ENCODE peak calls at places on chromosomes 2 and 18, in four cellular contexts. One of them, this sample, is unnamed.

GRCh38 chr2:164839914-164840457 is 1.6 kb downstream of the COBLL1 start:
- DNase-seq in A549: no peak
- DNase-seq in tibial artery: peak
- DNase-seq in brain microvascular endothelial cell: peak
- DNase-seq in this sample: no peak

GRCh38 chr18:7666195-7666776 is 99.2 kb downstream of the PTPRM start:
- DNase-seq in A549: no peak
- DNase-seq in tibial artery: no peak
- DNase-seq in brain microvascular endothelial cell: no peak
- DNase-seq in this sample: no peak

GRCh38 chr2:108919571-108920373 is 69.2 kb downstream of the EDAR start:
- DNase-seq in A549: no peak
- DNase-seq in tibial artery: no peak
- DNase-seq in brain microvascular endothelial cell: no peak
- DNase-seq in this sample: no peak

GRCh38 chr2:86249176-86249842 is 50.1 kb downstream of the MRPL35 start:
- DNase-seq in A549: peak
- DNase-seq in tibial artery: peak
- DNase-seq in brain microvascular endothelial cell: peak
- DNase-seq in this sample: no peak

GRCh38 chr2:163345795-163346573 is 389.8 kb downstream of the FIGN start:
- DNase-seq in A549: peak
- DNase-seq in tibial artery: no peak
- DNase-seq in brain microvascular endothelial cell: peak
- DNase-seq in this sample: no peak

GRCh38 chr18:35835366-35835765 is 137.1 kb upstream of the RMP24 start:
- DNase-seq in A549: no peak
- DNase-seq in tibial artery: no peak
- DNase-seq in brain microvascular endothelial cell: no peak
- DNase-seq in this sample: no peak

GRCh38 chr2:210584834-210585233 is 28.4 kb downstream of the CPS1 start:
- DNase-seq in A549: peak
- DNase-seq in tibial artery: no peak
- DNase-seq in brain microvascular endothelial cell: peak
- DNase-seq in this sample: no peak

GRCh38 chr2:117997872-117998454 is 15.9 kb downstream of the CCDC93 start:
- DNase-seq in A549: no peak
- DNase-seq in tibial artery: no peak
- DNase-seq in brain microvascular endothelial cell: no peak
- DNase-seq in this sample: no peak

GRCh38 chr2:122138561-122138960 is 383.1 kb downstream of the TSN start:
- DNase-seq in A549: no peak
- DNase-seq in tibial artery: no peak
- DNase-seq in brain microvascular endothelial cell: no peak
- DNase-seq in this sample: no peak

GRCh38 chr18:46156124-46156745 is 52.0 kb downstream of the HAUS1 start:
- DNase-seq in A549: no peak
- DNase-seq in tibial artery: no peak
- DNase-seq in brain microvascular endothelial cell: no peak
- DNase-seq in this sample: no peak

GRCh38 chr2:148899638-148900318 is 24.8 kb downstream of the KIF5C start:
- DNase-seq in A549: no peak
- DNase-seq in tibial artery: no peak
- DNase-seq in brain microvascular endothelial cell: no peak
- DNase-seq in this sample: no peak

GRCh38 chr2:26251893-26252292 is 7.2 kb downstream of the HADHB start:
- DNase-seq in A549: no peak
- DNase-seq in tibial artery: no peak
- DNase-seq in brain microvascular endothelial cell: no peak
- DNase-seq in this sample: no peak

GRCh38 chr2:29130295-29130694 is 15.1 kb downstream of the CLIP4 start:
- DNase-seq in A549: peak
- DNase-seq in tibial artery: no peak
- DNase-seq in brain microvascular endothelial cell: peak
- DNase-seq in this sample: no peak

GRCh38 chr2:192469612-192470011 is 274.9 kb upstream of the TMEFF2 start:
- DNase-seq in A549: no peak
- DNase-seq in tibial artery: no peak
- DNase-seq in brain microvascular endothelial cell: no peak
- DNase-seq in this sample: no peak

GRCh38 chr2:129798626-129799025 is 180.8 kb upstream of the RAB6C start:
- DNase-seq in A549: no peak
- DNase-seq in tibial artery: no peak
- DNase-seq in brain microvascular endothelial cell: no peak
- DNase-seq in this sample: no peak

GRCh38 chr18:35524236-35524635 is 26.5 kb upstream of the INO80C start:
- DNase-seq in A549: no peak
- DNase-seq in tibial artery: peak
- DNase-seq in brain microvascular endothelial cell: no peak
- DNase-seq in this sample: no peak

GRCh38 chr2:3387011-3387410 is 7.5 kb downstream of the TRAPPC12 start:
- DNase-seq in A549: no peak
- DNase-seq in tibial artery: no peak
- DNase-seq in brain microvascular endothelial cell: peak
- DNase-seq in this sample: no peak

GRCh38 chr18:50870138-50870845 is 8.6 kb upstream of the ME2 start:
- DNase-seq in A549: peak
- DNase-seq in tibial artery: no peak
- DNase-seq in brain microvascular endothelial cell: peak
- DNase-seq in this sample: no peak

GRCh38 chr2:110727923-110728322 is 4.5 kb upstream of the ACOXL start:
- DNase-seq in A549: no peak
- DNase-seq in tibial artery: no peak
- DNase-seq in brain microvascular endothelial cell: no peak
- DNase-seq in this sample: no peak

GRCh38 chr2:234257859-234258561 is 207.5 kb downstream of the SPP2 start:
- DNase-seq in A549: peak
- DNase-seq in tibial artery: peak
- DNase-seq in brain microvascular endothelial cell: peak
- DNase-seq in this sample: no peak

GRCh38 chr2:75519843-75520242 is 40.9 kb downstream of the EVA1A start:
- DNase-seq in A549: no peak
- DNase-seq in tibial artery: no peak
- DNase-seq in brain microvascular endothelial cell: no peak
- DNase-seq in this sample: no peak

GRCh38 chr2:3594493-3595281 is at the start of gene COLEC11:
- DNase-seq in A549: no peak
- DNase-seq in tibial artery: peak
- DNase-seq in brain microvascular endothelial cell: peak
- DNase-seq in this sample: peak

GRCh38 chr2:174615951-174616436 is 18.4 kb upstream of the WIPF1 start:
- DNase-seq in A549: peak
- DNase-seq in tibial artery: peak
- DNase-seq in brain microvascular endothelial cell: peak
- DNase-seq in this sample: no peak

GRCh38 chr2:45302011-45302325 is 292.7 kb upstream of the SIX2 start:
- DNase-seq in A549: no peak
- DNase-seq in tibial artery: no peak
- DNase-seq in brain microvascular endothelial cell: no peak
- DNase-seq in this sample: no peak

GRCh38 chr18:49723648-49724180 is 89.6 kb downstream of the ACAA2 start:
- DNase-seq in A549: peak
- DNase-seq in tibial artery: no peak
- DNase-seq in brain microvascular endothelial cell: peak
- DNase-seq in this sample: no peak

GRCh38 chr18:39460136-39460535 is 1894.5 kb upstream of the CELF4 start:
- DNase-seq in A549: no peak
- DNase-seq in tibial artery: no peak
- DNase-seq in brain microvascular endothelial cell: no peak
- DNase-seq in this sample: no peak

GRCh38 chr2:200239216-200239615 is 67.3 kb upstream of the SPATS2L start:
- DNase-seq in A549: no peak
- DNase-seq in tibial artery: no peak
- DNase-seq in brain microvascular endothelial cell: peak
- DNase-seq in this sample: no peak

GRCh38 chr2:203840816-203841215 is 26.8 kb upstream of the CTLA4 start:
- DNase-seq in A549: no peak
- DNase-seq in tibial artery: no peak
- DNase-seq in brain microvascular endothelial cell: no peak
- DNase-seq in this sample: no peak

GRCh38 chr2:62197609-62198236 is 1.8 kb downstream of the B3GNT2 start:
- DNase-seq in A549: no peak
- DNase-seq in tibial artery: no peak
- DNase-seq in brain microvascular endothelial cell: no peak
- DNase-seq in this sample: no peak

GRCh38 chr2:29452036-29452435 is 336.8 kb downstream of the CLIP4 start:
- DNase-seq in A549: no peak
- DNase-seq in tibial artery: no peak
- DNase-seq in brain microvascular endothelial cell: no peak
- DNase-seq in this sample: no peak

GRCh38 chr18:76687271-76688006 is 134.9 kb upstream of the ZNF236 start:
- DNase-seq in A549: no peak
- DNase-seq in tibial artery: no peak
- DNase-seq in brain microvascular endothelial cell: peak
- DNase-seq in this sample: no peak

GRCh38 chr2:106885981-106886915 is at the start of gene ST6GAL2:
- DNase-seq in A549: peak
- DNase-seq in tibial artery: peak
- DNase-seq in brain microvascular endothelial cell: no peak
- DNase-seq in this sample: no peak

DNA sequence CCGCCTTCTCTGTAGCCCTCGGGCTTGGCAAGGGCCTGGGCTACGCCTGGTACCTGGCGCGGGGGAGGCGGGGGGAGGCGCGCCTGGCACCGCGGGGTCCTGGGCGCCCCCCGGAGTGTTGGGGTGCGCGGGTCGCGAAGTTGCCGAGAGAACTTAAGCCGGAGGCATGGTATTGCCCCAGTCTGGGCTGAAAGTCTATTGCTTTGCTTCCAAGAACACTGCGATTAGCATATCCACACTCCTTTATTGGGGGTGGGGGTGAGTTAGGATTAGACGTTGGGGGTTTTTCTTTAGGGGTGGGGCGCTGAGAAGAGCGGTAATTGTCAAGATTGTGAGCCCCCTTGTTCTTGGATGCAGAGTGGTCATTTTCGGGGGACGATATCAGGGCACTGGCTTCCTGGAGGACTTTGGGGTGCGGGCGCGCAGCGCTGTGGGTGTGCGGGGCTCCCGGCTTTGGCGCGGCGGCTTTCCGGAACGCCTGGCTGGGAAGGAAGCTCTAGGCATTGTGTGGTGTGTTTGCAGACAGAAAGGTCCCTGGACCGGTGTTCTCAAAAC is 799 bp downstream of the TANC1 start:
- DNase-seq in A549: no peak
- DNase-seq in tibial artery: no peak
- DNase-seq in brain microvascular endothelial cell: no peak
- DNase-seq in this sample: no peak
- H3K27ac ChIP-seq in A549: peak
- H3K27ac ChIP-seq in tibial artery: peak
- H3K27ac ChIP-seq in brain microvascular endothelial cell: peak
- H3K27ac ChIP-seq in this sample: peak

GRCh38 chr18:47594063-47594462 is 336.4 kb downstream of the SMAD2 start:
- DNase-seq in A549: no peak
- DNase-seq in tibial artery: no peak
- DNase-seq in brain microvascular endothelial cell: no peak
- DNase-seq in this sample: no peak

GRCh38 chr18:47591429-47591828 is 339.0 kb downstream of the SMAD2 start:
- DNase-seq in A549: no peak
- DNase-seq in tibial artery: no peak
- DNase-seq in brain microvascular endothelial cell: no peak
- DNase-seq in this sample: no peak

GRCh38 chr18:47594621-47595086 is 335.8 kb downstream of the SMAD2 start:
- DNase-seq in A549: no peak
- DNase-seq in tibial artery: no peak
- DNase-seq in brain microvascular endothelial cell: no peak
- DNase-seq in this sample: no peak

GRCh38 chr18:47601608-47602272 is 328.7 kb downstream of the SMAD2 start:
- DNase-seq in A549: no peak
- DNase-seq in tibial artery: no peak
- DNase-seq in brain microvascular endothelial cell: no peak
- DNase-seq in this sample: no peak

DNA sequence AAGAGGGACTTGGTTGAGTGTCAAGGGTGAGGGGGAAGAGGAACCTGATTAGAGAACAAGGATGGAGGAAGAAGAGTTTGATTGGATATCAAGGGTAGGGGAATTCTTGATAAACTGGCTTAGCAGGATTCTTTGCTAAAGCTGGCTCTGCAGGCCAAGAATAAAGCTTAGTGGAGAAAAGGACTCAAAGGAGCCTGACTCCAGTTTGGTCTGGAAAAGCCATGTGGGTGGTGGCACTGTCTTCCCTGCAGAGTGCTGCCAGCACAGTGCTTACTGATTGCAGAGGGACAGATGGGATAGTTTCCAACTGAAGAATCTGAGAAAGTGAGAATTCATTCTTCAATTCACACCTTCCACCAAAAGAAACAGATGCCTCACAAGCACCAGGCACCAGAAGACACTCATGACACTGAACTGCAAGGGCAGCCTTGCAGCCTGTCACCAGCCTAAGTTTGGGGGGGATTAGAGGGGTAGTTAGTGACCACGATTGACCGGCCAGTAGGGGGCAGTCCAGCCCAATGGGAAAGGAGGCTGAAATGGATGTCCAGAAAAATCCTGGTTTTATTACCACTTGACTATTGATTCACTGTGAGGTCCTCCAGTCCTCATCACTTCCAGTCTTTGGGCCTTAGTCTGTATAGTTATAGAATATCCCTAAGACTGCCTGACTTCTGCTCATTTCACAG is 334.5 kb downstream of the SMAD2 start:
- DNase-seq in A549: peak
- DNase-seq in tibial artery: no peak
- DNase-seq in brain microvascular endothelial cell: no peak
- DNase-seq in this sample: no peak
- TF ChIP-seq CTCF in A549: peak
- TF ChIP-seq CTCF in tibial artery: no peak
- TF ChIP-seq CTCF in brain microvascular endothelial cell: peak
- TF ChIP-seq CTCF in this sample: no peak

DNA sequence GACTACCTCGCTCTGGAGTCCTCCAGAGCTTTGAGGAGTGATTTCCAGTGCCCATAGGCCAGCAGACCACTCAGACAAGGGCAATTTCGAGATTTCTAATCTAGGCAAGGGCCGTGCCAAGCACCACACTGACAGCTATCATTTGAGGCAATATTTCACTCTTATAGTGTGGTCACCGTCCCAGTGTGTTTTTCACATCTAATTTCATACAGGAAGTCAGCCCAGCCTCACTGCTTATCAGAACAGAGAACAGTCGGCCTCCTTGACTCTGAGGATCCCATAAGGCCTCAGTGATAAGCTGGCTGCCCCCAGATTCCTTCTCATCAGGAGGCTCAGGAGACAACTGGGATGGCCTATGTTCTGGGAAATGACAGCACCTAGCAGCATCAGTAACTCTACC is 581 bp downstream of the CAPN14 start:
- DNase-seq in A549: no peak
- DNase-seq in tibial artery: no peak
- DNase-seq in brain microvascular endothelial cell: no peak
- DNase-seq in this sample: peak
- H3K27ac ChIP-seq in A549: no peak
- H3K27ac ChIP-seq in tibial artery: no peak
- H3K27ac ChIP-seq in brain microvascular endothelial cell: no peak
- H3K27ac ChIP-seq in this sample: no peak

DNA sequence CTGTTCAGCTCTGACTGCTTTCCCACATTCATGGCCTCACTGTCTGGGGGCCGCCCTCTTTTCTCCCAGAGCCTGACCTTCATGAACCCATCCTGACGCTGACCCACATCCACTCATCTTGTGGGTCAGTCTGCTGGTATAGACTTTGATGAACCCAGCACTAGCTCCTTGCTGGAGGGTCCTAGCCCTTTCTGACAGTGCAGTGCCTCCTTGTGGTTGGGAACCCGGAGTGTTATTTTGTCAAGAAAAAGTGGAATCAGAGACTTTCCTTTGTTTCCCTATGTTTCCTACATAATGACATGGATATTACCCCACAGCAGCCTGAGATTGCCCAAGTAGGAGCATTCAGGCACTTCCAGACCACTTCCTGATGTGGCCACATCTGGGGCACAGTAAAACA is 19.3 kb upstream of the OSR1 start:
- DNase-seq in A549: no peak
- DNase-seq in tibial artery: no peak
- DNase-seq in brain microvascular endothelial cell: no peak
- DNase-seq in this sample: no peak
- TF ChIP-seq CTCF in A549: no peak
- TF ChIP-seq CTCF in tibial artery: no peak
- TF ChIP-seq CTCF in brain microvascular endothelial cell: peak
- TF ChIP-seq CTCF in this sample: no peak

This sample was measured in right atrium auricular region.